ENCODE peak calls at places on chromosomes 12 and 14, in six cellular contexts. A, U, Q, Y, S and V are unnamed samples.

GRCh38 chr14:84965279-84965678 is 564.7 kb upstream of the FLRT2 start:
- DNase-seq in Y (no peak), A (no peak), U (no peak), S (no peak), Q (no peak), V (no peak)

GRCh38 chr14:59583755-59584154 is 7.1 kb upstream of the CCDC175 start:
- DNase-seq in Y (peak), A (peak), S (no peak), U (peak), Q (peak), V (peak)

GRCh38 chr14:94390372-94391086 is 2.1 kb upstream of the SERPINA1 start:
- DNase-seq in A (peak), Q (no peak), U (no peak), Y (no peak), S (no peak), V (no peak)

GRCh38 chr14:104224516-104225281 is 86.3 kb downstream of the KIF26A start:
- DNase-seq in Y (no peak), U (peak), A (no peak), Q (no peak), S (no peak), V (no peak)

GRCh38 chr14:35808076-35808657 is 928 bp downstream of the RALGAPA1 start:
- DNase-seq in Q (no peak), S (no peak), Y (peak), A (peak), U (no peak), V (peak)

GRCh38 chr14:56816575-56817391 is 6.5 kb upstream of the OTX2 start:
- DNase-seq in S (no peak), A (no peak), Y (no peak), Q (no peak), U (peak), V (no peak)

GRCh38 chr12:19997996-19998395 is 370.3 kb upstream of the PDE3A start:
- DNase-seq in S (peak), Y (peak), A (no peak), Q (no peak), U (no peak), V (no peak)

GRCh38 chr14:48575772-48576171 is 900.4 kb upstream of the MDGA2 start:
- DNase-seq in U (peak), S (no peak), Q (no peak), A (no peak), Y (no peak), V (no peak)

GRCh38 chr14:56137842-56138241 is 19.6 kb downstream of the PELI2 start:
- DNase-seq in A (no peak), U (peak), S (no peak), Y (no peak), Q (no peak), V (no peak)

DNA sequence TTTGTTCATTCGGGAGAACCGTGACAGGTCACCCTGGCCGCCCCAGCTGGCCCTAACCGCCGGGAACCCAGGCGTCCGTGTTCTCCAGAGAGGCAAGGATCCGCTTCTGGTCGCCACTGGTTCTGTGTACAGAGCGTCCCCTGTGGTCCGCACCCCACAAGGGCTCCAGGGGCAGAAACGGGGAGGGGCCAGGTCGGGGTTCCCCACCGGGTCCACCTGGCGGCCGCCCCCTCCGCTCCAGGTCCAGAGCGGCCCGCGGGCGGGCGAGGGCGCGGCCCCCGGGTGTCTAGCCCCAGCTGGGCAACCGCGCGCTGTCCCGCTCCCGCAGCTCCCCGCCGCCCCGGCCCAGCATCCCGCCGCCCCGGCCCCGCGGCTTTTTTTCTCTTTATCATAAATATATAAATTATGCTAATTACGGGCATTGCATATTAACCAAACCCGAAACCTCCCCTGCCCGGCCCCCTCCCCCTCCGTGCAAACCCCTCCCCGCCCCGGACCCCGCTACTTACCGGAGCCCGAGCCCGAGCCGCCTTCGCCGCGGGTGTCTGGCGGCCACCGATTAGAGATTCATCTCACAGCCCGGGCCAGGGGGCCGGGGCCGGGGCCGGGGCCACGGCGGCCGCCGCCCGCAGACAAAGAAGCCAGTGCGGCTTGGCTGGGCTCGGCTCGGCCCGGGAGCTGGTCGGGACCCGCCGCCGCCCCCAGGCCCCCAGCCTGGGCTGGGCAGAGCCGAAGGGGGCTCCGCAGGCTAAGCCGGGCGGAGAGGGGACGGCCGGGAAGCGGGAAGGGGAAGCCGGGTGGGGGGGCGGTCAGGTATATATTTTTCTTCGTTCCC is 512 bp downstream of the POU6F1 start:
- DNase-seq in Y (peak), Q (no peak), A (no peak), S (no peak), U (peak), V (no peak)
- TF ChIP-seq CTCF in Y (no peak), Q (no peak), A (no peak), S (peak), U (peak), V (peak)

GRCh38 chr14:54632452-54632851 is 65.5 kb downstream of the SAMD4A start:
- DNase-seq in U (no peak), Y (no peak), A (no peak), S (no peak), Q (no peak), V (no peak)

GRCh38 chr14:54640480-54640879 is 73.6 kb downstream of the SAMD4A start:
- DNase-seq in A (no peak), U (no peak), Y (peak), S (no peak), Q (no peak), V (no peak)

GRCh38 chr14:54633076-54633475 is 66.1 kb downstream of the SAMD4A start:
- DNase-seq in Y (no peak), A (no peak), U (no peak), S (no peak), Q (no peak), V (no peak)

GRCh38 chr14:54637829-54638446 is 71.0 kb downstream of the SAMD4A start:
- DNase-seq in A (peak), Y (peak), U (no peak), Q (peak), S (no peak), V (peak)

DNA sequence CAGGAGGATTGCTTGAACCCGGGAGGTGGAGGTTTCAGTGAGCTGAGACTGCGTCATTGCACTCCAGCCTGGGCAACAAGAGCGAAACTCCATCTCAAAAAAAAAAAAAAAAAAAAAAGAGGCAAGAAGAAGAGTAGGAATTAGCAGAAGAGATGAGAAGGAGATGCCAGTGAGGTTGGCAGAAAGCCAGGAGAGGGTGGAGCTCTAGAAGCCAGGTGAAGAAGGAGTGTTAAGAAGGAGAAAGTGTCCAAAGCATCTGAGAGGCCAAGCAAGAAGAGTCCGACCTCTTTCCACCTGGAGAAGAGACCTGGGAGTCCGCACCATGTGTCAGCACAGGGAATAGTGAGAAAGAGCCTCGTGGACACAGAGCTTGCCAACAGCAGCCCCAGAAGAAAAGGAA is 70.3 kb downstream of the SAMD4A start:
- DNase-seq in A (peak), U (no peak), Y (no peak), Q (no peak), S (no peak), V (no peak)
- TF ChIP-seq CTCF in A (no peak), U (no peak), Y (no peak), Q (no peak), S (no peak), V (no peak)

DNA sequence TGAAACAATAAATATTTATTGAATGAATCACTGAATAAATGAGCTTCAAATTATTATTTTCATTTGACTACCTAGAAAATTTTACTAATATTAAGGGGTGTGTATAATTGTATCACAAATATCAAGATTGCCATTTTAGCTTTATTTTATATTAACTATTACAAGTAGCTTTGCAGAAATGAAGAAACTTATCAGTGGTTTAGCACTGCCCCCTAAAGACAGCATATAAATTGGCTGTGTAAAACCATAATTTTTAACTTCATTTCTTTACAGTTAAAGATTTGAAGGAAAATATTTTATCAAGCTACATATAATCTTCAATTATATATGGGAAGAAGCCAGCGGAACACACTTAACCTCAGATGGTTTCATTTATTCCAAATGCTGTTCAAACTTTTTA is 11.4 kb downstream of the GARIN6 start:
- DNase-seq in Y (no peak), U (no peak), A (peak), S (no peak), Q (peak), V (peak)
- TF ChIP-seq CTCF in Y (no peak), U (peak), A (peak), S (no peak), Q (peak), V (no peak)

GRCh38 chr12:65420941-65421340 is 142.5 kb downstream of the MSRB3 start:
- DNase-seq in Y (no peak), S (no peak), A (no peak), Q (peak), U (no peak), V (no peak)

GRCh38 chr12:65415826-65416225 is 137.3 kb downstream of the MSRB3 start:
- DNase-seq in Q (no peak), S (no peak), A (peak), Y (peak), U (no peak), V (no peak)

GRCh38 chr12:65414526-65414925 is 136.0 kb downstream of the MSRB3 start:
- DNase-seq in Y (peak), U (no peak), S (no peak), Q (no peak), A (no peak), V (peak)

GRCh38 chr12:65419284-65420072 is 141.0 kb downstream of the MSRB3 start:
- DNase-seq in U (no peak), Q (no peak), Y (no peak), A (no peak), S (no peak), V (no peak)
- TF ChIP-seq CTCF in U (no peak), Q (no peak), Y (no peak), A (no peak), S (no peak), V (no peak)